ENCODE peak calls at places on chromosomes 12 and 14, in nine cellular contexts. Z is activated naive CD4-positive, alpha-beta T cell; X is midbrain; T is heart right ventricle; C is stimulated activated CD8-positive, alpha-beta memory T cell treated with anti-CD3 and anti-CD28 coated beads, Interleukin-12 subunit alpha, Interleukin-12 subunit beta, amount 100 ng/mL, for 4 hours; Y is T-cell; I is MV-4-11; G is omental fat pad; J is fibroblast of lung. H is an unnamed sample.

GRCh38 chr12:57280234-57281062 is 29.5 kb upstream of the STAC3 start:
- DNase-seq in Z (no peak), X (no peak), T (no peak), C (peak), Y (peak), I (peak), G (peak), J (peak), H (no peak)

GRCh38 chr12:123063535-123063934 is 83.1 kb downstream of the ARL6IP4 start:
- DNase-seq in Z (no peak), X (no peak), T (no peak), C (no peak), Y (no peak), I (peak), G (no peak), J (no peak), H (no peak)

GRCh38 chr12:52191841-52192791 is at the start of gene KRT80:
- DNase-seq in Z (no peak), X (no peak), T (peak), C (no peak), Y (no peak), I (peak), G (peak), J (peak), H (peak)

GRCh38 chr14:64636208-64636979 is 67.8 kb upstream of the PLEKHG3 start:
- DNase-seq in Z (peak), X (peak), T (peak), C (peak), Y (peak), I (peak), G (no peak), J (peak), H (peak)

GRCh38 chr14:61837336-61838229 is 75.4 kb downstream of the SNAPC1 start:
- DNase-seq in Z (peak), X (peak), T (peak), C (peak), Y (peak), I (peak), G (peak), J (peak), H (peak)

GRCh38 chr12:50222275-50222783 is 55.2 kb upstream of the CERS5 start:
- DNase-seq in Z (no peak), X (peak), T (peak), C (no peak), Y (no peak), I (peak), G (no peak), J (peak), H (peak)

GRCh38 chr12:73342733-73343132 is 1070.6 kb downstream of the TRHDE start:
- DNase-seq in Z (no peak), X (no peak), T (no peak), C (no peak), Y (no peak), I (no peak), G (no peak), J (no peak), H (no peak)

GRCh38 chr12:105204916-105205315 is 31.1 kb downstream of the APPL2 start:
- DNase-seq in Z (no peak), X (no peak), T (no peak), C (no peak), Y (no peak), I (no peak), G (no peak), J (peak), H (no peak)

GRCh38 chr12:52254965-52255751 is 19.3 kb upstream of the KRT86 start:
- DNase-seq in Z (no peak), X (no peak), T (no peak), C (no peak), Y (no peak), I (no peak), G (no peak), J (no peak), H (no peak)

GRCh38 chr12:94733727-94734126 is 83.4 kb upstream of the TMCC3 start:
- DNase-seq in Z (no peak), X (no peak), T (no peak), C (no peak), Y (no peak), I (no peak), G (no peak), J (no peak), H (no peak)

GRCh38 chr12:26046886-26047285 is 78.0 kb downstream of the BHLHE41 start:
- DNase-seq in Z (no peak), X (no peak), T (no peak), C (no peak), Y (no peak), I (no peak), G (no peak), J (no peak), H (no peak)

GRCh38 chr12:8048906-8049305 is 16.4 kb downstream of the FOXJ2 start:
- DNase-seq in Z (no peak), X (no peak), T (no peak), C (no peak), Y (no peak), I (no peak), G (no peak), J (no peak), H (no peak)

H was measured in tibial nerve.